ENCODE peak calls at places on chromosomes 5 and 9, in five cellular contexts. One of them, this sample, is unnamed.

GRCh38 chr9:81683214-81683613 is 6.1 kb downstream of the TLE1 start:
- DNase-seq in small intestine: no peak
- DNase-seq in trophoblast cell: no peak
- DNase-seq in A549: no peak
- DNase-seq in GM06990: no peak
- DNase-seq in this sample: no peak

GRCh38 chr5:137688248-137688840 is 47.5 kb downstream of the KLHL3 start:
- DNase-seq in GM06990: no peak
- DNase-seq in trophoblast cell: no peak
- DNase-seq in small intestine: no peak
- DNase-seq in A549: no peak
- DNase-seq in this sample: no peak

GRCh38 chr9:16521868-16522381 is 348.5 kb downstream of the BNC2 start:
- DNase-seq in GM06990: no peak
- DNase-seq in A549: no peak
- DNase-seq in trophoblast cell: no peak
- DNase-seq in small intestine: no peak
- DNase-seq in this sample: no peak

GRCh38 chr5:159458217-159458711 is 128.0 kb upstream of the IL12B start:
- DNase-seq in A549: no peak
- DNase-seq in small intestine: no peak
- DNase-seq in trophoblast cell: no peak
- DNase-seq in GM06990: peak; percentile 78
- DNase-seq in this sample: no peak

GRCh38 chr5:157137691-157138090 is 5.0 kb downstream of the MED7 start:
- DNase-seq in GM06990: no peak
- DNase-seq in trophoblast cell: peak; percentile 58
- DNase-seq in A549: no peak
- DNase-seq in small intestine: no peak
- DNase-seq in this sample: no peak

GRCh38 chr9:122346478-122347347 is 24.1 kb upstream of the PTGS1 start:
- DNase-seq in A549: peak; percentile 16
- DNase-seq in small intestine: peak; percentile 39
- DNase-seq in trophoblast cell: peak; percentile 26
- DNase-seq in GM06990: no peak
- DNase-seq in this sample: no peak

GRCh38 chr5:55101556-55102276 is 730 bp upstream of the GZMA start:
- DNase-seq in small intestine: peak; percentile 46
- DNase-seq in A549: no peak
- DNase-seq in GM06990: no peak
- DNase-seq in trophoblast cell: no peak
- DNase-seq in this sample: no peak

GRCh38 chr5:145056805-145057204 is 778.3 kb downstream of the PRELID2 start:
- DNase-seq in GM06990: peak; percentile 25
- DNase-seq in small intestine: peak; percentile 8
- DNase-seq in A549: no peak
- DNase-seq in trophoblast cell: no peak
- DNase-seq in this sample: no peak

GRCh38 chr9:7108956-7109355 is 351.2 kb downstream of the KDM4C start:
- DNase-seq in trophoblast cell: no peak
- DNase-seq in A549: no peak
- DNase-seq in small intestine: no peak
- DNase-seq in GM06990: no peak
- DNase-seq in this sample: no peak

GRCh38 chr5:154701181-154701580 is 54.0 kb upstream of the LARP1 start:
- DNase-seq in A549: no peak
- DNase-seq in trophoblast cell: no peak
- DNase-seq in GM06990: no peak
- DNase-seq in small intestine: no peak
- DNase-seq in this sample: no peak

GRCh38 chr9:122904466-122904822 is 715 bp downstream of the RC3H2 start:
- DNase-seq in trophoblast cell: peak; percentile 38
- DNase-seq in A549: peak; percentile 31
- DNase-seq in small intestine: peak; percentile 36
- DNase-seq in GM06990: no peak
- DNase-seq in this sample: peak; percentile 76

GRCh38 chr5:176724472-176724871 is 77.2 kb downstream of the TSPAN17 start:
- DNase-seq in A549: no peak
- DNase-seq in small intestine: no peak
- DNase-seq in trophoblast cell: no peak
- DNase-seq in GM06990: no peak
- DNase-seq in this sample: no peak

GRCh38 chr5:171537463-171537862 is 118.0 kb downstream of the FGF18 start:
- DNase-seq in A549: no peak
- DNase-seq in small intestine: no peak
- DNase-seq in trophoblast cell: peak; percentile 73
- DNase-seq in GM06990: no peak
- DNase-seq in this sample: no peak

GRCh38 chr5:131270809-131271208 is 7.0 kb downstream of the CDC42SE2 start:
- DNase-seq in A549: peak; percentile 18
- DNase-seq in GM06990: no peak
- DNase-seq in small intestine: no peak
- DNase-seq in trophoblast cell: peak; percentile 39
- DNase-seq in this sample: no peak
- H3K4me3 ChIP-seq in A549: no peak overlapping the region
- H3K4me3 ChIP-seq in GM06990: no peak overlapping the region
- H3K4me3 ChIP-seq in small intestine: no peak overlapping the region
- H3K4me3 ChIP-seq in trophoblast cell: no peak overlapping the region
- H3K4me3 ChIP-seq in this sample: no peak overlapping the region

GRCh38 chr5:135578305-135578684 is 496 bp downstream of the CXCL14 start:
- DNase-seq in A549: no peak
- DNase-seq in small intestine: no peak
- DNase-seq in GM06990: no peak
- DNase-seq in trophoblast cell: no peak
- DNase-seq in this sample: no peak
- H3K4me3 ChIP-seq in A549: no peak overlapping the region
- H3K4me3 ChIP-seq in small intestine: peak overlapping the region; percentile 14
- H3K4me3 ChIP-seq in GM06990: no peak overlapping the region
- H3K4me3 ChIP-seq in trophoblast cell: peak overlapping the region; percentile 55
- H3K4me3 ChIP-seq in this sample: peak overlapping the region; percentile 34

DNA sequence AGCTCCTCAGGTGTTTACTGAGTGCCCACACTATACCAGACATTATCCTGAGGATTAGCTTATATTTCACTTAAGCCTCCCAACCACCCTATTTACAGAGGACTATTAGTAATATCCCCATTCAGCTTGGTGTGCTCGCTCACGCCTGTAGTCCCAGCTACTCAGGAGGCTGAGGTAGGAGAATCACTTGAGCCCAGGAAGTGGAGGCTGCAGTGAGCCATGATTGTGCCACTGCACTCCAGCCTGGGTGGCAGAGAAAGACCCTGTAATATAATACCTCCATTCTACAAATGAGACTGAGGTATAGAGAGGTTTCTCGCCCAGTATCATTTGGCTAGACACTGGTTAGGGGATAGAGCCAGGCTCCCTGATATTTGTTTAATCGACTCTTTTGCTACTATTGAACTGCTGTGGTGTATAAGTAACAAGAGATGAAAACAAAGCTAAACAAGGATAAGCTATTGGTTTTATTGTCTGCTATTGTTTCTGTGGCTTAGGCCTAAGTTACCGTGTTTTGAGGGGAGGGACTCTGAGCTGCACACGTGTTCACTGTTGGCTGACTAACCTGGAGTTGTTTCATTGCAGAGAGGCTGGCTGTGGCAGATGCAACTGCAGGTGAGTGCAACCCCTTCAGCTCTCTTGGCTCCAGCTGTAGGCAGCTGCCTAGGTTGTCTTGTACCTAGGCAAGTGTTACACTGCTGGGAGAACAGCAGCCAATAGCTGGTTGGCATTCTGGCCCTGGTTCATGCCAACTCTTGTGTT is 17.8 kb upstream of the MATR3 start:
- DNase-seq in trophoblast cell: no peak
- DNase-seq in GM06990: no peak
- DNase-seq in A549: no peak
- DNase-seq in small intestine: peak; percentile 21
- DNase-seq in this sample: peak; percentile 74
- H3K4me3 ChIP-seq in trophoblast cell: no peak overlapping the region
- H3K4me3 ChIP-seq in GM06990: peak overlapping the region; percentile 79
- H3K4me3 ChIP-seq in A549: peak overlapping the region; percentile 80
- H3K4me3 ChIP-seq in small intestine: no peak overlapping the region
- H3K4me3 ChIP-seq in this sample: peak overlapping the region; percentile 63

GRCh38 chr9:135975834-135976233 is 14.7 kb upstream of the UBAC1 start:
- DNase-seq in small intestine: no peak
- DNase-seq in GM06990: no peak
- DNase-seq in A549: peak; percentile 48
- DNase-seq in trophoblast cell: no peak
- DNase-seq in this sample: no peak

GRCh38 chr9:135976531-135976930 is 15.4 kb upstream of the UBAC1 start:
- DNase-seq in A549: no peak
- DNase-seq in GM06990: no peak
- DNase-seq in trophoblast cell: no peak
- DNase-seq in small intestine: no peak
- DNase-seq in this sample: no peak

GRCh38 chr9:135978650-135979461 is 17.7 kb upstream of the UBAC1 start:
- DNase-seq in A549: no peak
- DNase-seq in trophoblast cell: no peak
- DNase-seq in GM06990: no peak
- DNase-seq in small intestine: no peak
- DNase-seq in this sample: no peak

GRCh38 chr9:135979472-135980166 is 18.4 kb upstream of the UBAC1 start:
- DNase-seq in A549: no peak
- DNase-seq in trophoblast cell: no peak
- DNase-seq in small intestine: no peak
- DNase-seq in GM06990: no peak
- DNase-seq in this sample: no peak

GRCh38 chr9:135976944-135977343 is 15.8 kb upstream of the UBAC1 start:
- DNase-seq in small intestine: no peak
- DNase-seq in A549: no peak
- DNase-seq in trophoblast cell: no peak
- DNase-seq in GM06990: no peak
- DNase-seq in this sample: no peak
- H3K4me3 ChIP-seq in small intestine: no peak overlapping the region
- H3K4me3 ChIP-seq in A549: no peak overlapping the region
- H3K4me3 ChIP-seq in trophoblast cell: no peak overlapping the region
- H3K4me3 ChIP-seq in GM06990: no peak overlapping the region
- H3K4me3 ChIP-seq in this sample: no peak overlapping the region

GRCh38 chr9:3181049-3181953 is 337.4 kb upstream of the PUM3 start:
- DNase-seq in GM06990: peak; percentile 40
- DNase-seq in A549: peak; percentile 8
- DNase-seq in small intestine: no peak
- DNase-seq in trophoblast cell: peak; percentile 37
- DNase-seq in this sample: peak; percentile 76
- H3K4me3 ChIP-seq in GM06990: no peak overlapping the region
- H3K4me3 ChIP-seq in A549: peak overlapping the region; percentile 31
- H3K4me3 ChIP-seq in small intestine: no peak overlapping the region
- H3K4me3 ChIP-seq in trophoblast cell: no peak overlapping the region
- H3K4me3 ChIP-seq in this sample: peak overlapping the region; percentile 9

GRCh38 chr5:131637694-131638093 is 2.7 kb upstream of the RAPGEF6 start:
- DNase-seq in A549: no peak
- DNase-seq in trophoblast cell: no peak
- DNase-seq in small intestine: no peak
- DNase-seq in GM06990: no peak
- DNase-seq in this sample: no peak
- H3K4me3 ChIP-seq in A549: no peak overlapping the region
- H3K4me3 ChIP-seq in trophoblast cell: no peak overlapping the region
- H3K4me3 ChIP-seq in small intestine: no peak overlapping the region
- H3K4me3 ChIP-seq in GM06990: no peak overlapping the region
- H3K4me3 ChIP-seq in this sample: no peak overlapping the region

GRCh38 chr9:84554069-84554659 is 115.4 kb upstream of the NTRK2 start:
- DNase-seq in A549: no peak
- DNase-seq in trophoblast cell: no peak
- DNase-seq in small intestine: no peak
- DNase-seq in GM06990: no peak
- DNase-seq in this sample: no peak
- H3K4me3 ChIP-seq in A549: no peak overlapping the region
- H3K4me3 ChIP-seq in trophoblast cell: no peak overlapping the region
- H3K4me3 ChIP-seq in small intestine: no peak overlapping the region
- H3K4me3 ChIP-seq in GM06990: no peak overlapping the region
- H3K4me3 ChIP-seq in this sample: no peak overlapping the region

DNA sequence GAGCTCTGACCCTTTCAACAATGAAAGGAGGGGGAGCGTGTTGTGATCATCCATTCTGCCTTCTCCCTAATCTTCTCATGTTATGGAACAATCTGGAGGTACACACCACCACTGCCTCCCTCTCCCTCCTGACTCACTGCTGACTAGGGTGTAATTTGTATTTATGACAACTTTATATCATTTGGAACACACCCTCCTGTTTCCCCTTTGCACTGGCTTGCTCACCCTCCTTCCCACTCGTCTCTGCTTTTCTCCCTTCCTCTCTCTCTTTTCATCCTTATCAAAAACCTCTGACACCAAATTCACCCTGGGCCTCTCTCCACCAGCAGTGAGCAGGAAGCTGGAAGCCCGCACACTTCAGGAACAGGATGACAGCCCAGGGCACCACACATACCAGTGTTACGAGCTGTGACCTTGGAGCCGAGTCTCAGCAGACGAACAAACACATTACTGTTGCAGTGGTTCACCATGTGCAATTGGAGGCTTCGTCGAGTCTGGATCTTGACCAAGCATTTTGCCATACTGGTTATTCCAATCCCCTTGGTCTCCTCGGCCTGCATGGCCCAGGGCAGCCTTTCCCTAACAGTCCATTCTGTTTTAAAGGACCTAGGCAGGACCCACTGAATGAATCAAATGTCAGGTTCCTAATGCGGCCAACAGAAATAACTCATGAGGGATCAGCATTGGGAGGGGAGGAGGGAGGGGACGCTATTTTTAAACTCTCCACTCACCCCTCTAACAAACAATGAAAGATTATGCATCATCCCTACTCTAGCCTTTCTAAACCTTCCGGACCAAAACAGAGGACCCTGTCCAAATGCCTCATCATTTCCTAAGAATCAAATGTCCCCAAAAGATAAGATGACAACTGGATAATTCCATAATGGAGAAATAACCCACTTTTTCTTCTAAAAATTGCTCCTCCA is 203.9 kb upstream of the RASEF start:
- DNase-seq in GM06990: no peak
- DNase-seq in small intestine: peak; percentile 27
- DNase-seq in A549: no peak
- DNase-seq in trophoblast cell: no peak
- DNase-seq in this sample: no peak
- H3K4me3 ChIP-seq in GM06990: no peak overlapping the region
- H3K4me3 ChIP-seq in small intestine: no peak overlapping the region
- H3K4me3 ChIP-seq in A549: no peak overlapping the region
- H3K4me3 ChIP-seq in trophoblast cell: no peak overlapping the region
- H3K4me3 ChIP-seq in this sample: no peak overlapping the region

GRCh38 chr9:127976943-127977871 is 3.6 kb downstream of the EEIG1 start:
- DNase-seq in GM06990: no peak
- DNase-seq in trophoblast cell: no peak
- DNase-seq in small intestine: no peak
- DNase-seq in A549: no peak
- DNase-seq in this sample: no peak
- H3K4me3 ChIP-seq in GM06990: peak overlapping the region; percentile 83
- H3K4me3 ChIP-seq in trophoblast cell: no peak overlapping the region
- H3K4me3 ChIP-seq in small intestine: peak overlapping the region; percentile 83
- H3K4me3 ChIP-seq in A549: peak overlapping the region; percentile 91
- H3K4me3 ChIP-seq in this sample: peak overlapping the region; percentile 79

DNA sequence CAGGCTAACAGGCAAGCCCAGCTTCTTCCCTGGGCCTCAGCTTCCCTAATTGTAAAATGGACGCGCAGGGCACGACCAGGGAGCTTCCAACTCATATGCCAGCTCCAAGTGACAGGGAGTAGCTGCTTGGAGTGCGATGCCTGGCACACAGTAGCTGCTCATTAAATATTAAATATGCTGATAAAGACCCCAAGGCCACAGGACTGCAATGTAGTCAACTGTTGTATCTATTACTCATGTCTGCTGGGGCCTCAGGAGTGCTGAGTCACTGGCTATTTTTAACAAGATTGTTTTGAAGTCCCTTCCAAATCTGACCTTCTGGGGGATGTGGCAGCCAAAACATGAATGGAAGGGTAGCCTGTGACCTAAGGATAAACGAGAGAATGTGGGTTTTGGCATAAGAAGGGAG is 17.7 kb downstream of the TNIP1 start:
- DNase-seq in GM06990: no peak
- DNase-seq in A549: peak; percentile 82
- DNase-seq in small intestine: no peak
- DNase-seq in trophoblast cell: peak; percentile 43
- DNase-seq in this sample: no peak
- H3K4me3 ChIP-seq in GM06990: no peak overlapping the region
- H3K4me3 ChIP-seq in A549: no peak overlapping the region
- H3K4me3 ChIP-seq in small intestine: no peak overlapping the region
- H3K4me3 ChIP-seq in trophoblast cell: no peak overlapping the region
- H3K4me3 ChIP-seq in this sample: no peak overlapping the region

This sample was measured in HAP-1.